ENCODE peak calls at places on chromosomes 3 and 15, in seven cellular contexts. One of them, this sample, is unnamed.
A peak's percentile ranks its signal among the peaks of the same experiment; 100 is the strongest.

GRCh38 chr15:39756806-39757522 is 25.7 kb downstream of the FSIP1 start:
- DNase-seq in GM13977: no peak
- DNase-seq in cardiac fibroblast: peak; percentile 85
- DNase-seq in astrocyte of the cerebellum: peak; percentile 70
- DNase-seq in COR-L47: peak; percentile 55
- DNase-seq in NAMALWA: peak; percentile 69
- DNase-seq in WERI-Rb-1: no peak
- DNase-seq in this sample: no peak

GRCh38 chr3:31391150-31391549 is 141.6 kb upstream of the STT3B start:
- DNase-seq in cardiac fibroblast: no peak
- DNase-seq in WERI-Rb-1: peak; percentile 47
- DNase-seq in GM13977: peak; percentile 7
- DNase-seq in COR-L47: no peak
- DNase-seq in astrocyte of the cerebellum: no peak
- DNase-seq in NAMALWA: no peak
- DNase-seq in this sample: no peak

GRCh38 chr15:78067328-78068241 is 9.9 kb downstream of the TBC1D2B start:
- DNase-seq in WERI-Rb-1: peak; percentile 62
- DNase-seq in NAMALWA: peak; percentile 37
- DNase-seq in cardiac fibroblast: no peak
- DNase-seq in GM13977: no peak
- DNase-seq in astrocyte of the cerebellum: peak; percentile 59
- DNase-seq in COR-L47: no peak
- DNase-seq in this sample: no peak

GRCh38 chr15:94584833-94585244 is 353.5 kb downstream of the MCTP2 start:
- DNase-seq in NAMALWA: no peak
- DNase-seq in WERI-Rb-1: no peak
- DNase-seq in GM13977: peak; percentile 23
- DNase-seq in cardiac fibroblast: no peak
- DNase-seq in astrocyte of the cerebellum: no peak
- DNase-seq in COR-L47: no peak
- DNase-seq in this sample: peak; percentile 10

GRCh38 chr3:192449036-192449435 is 278.3 kb downstream of the FGF12 start:
- DNase-seq in WERI-Rb-1: no peak
- DNase-seq in NAMALWA: peak; percentile 11
- DNase-seq in cardiac fibroblast: peak; percentile 12
- DNase-seq in astrocyte of the cerebellum: no peak
- DNase-seq in GM13977: no peak
- DNase-seq in COR-L47: peak; percentile 61
- DNase-seq in this sample: no peak

GRCh38 chr3:15974647-15975046 is 176.9 kb upstream of the ANKRD28 start:
- DNase-seq in COR-L47: no peak
- DNase-seq in WERI-Rb-1: no peak
- DNase-seq in cardiac fibroblast: no peak
- DNase-seq in astrocyte of the cerebellum: no peak
- DNase-seq in NAMALWA: peak; percentile 38
- DNase-seq in GM13977: no peak
- DNase-seq in this sample: no peak

GRCh38 chr15:87681054-87681453 is 575.5 kb downstream of the NTRK3 start:
- DNase-seq in cardiac fibroblast: no peak
- DNase-seq in astrocyte of the cerebellum: no peak
- DNase-seq in GM13977: no peak
- DNase-seq in NAMALWA: peak; percentile 4
- DNase-seq in COR-L47: no peak
- DNase-seq in WERI-Rb-1: no peak
- DNase-seq in this sample: no peak

GRCh38 chr3:193948459-193948858 is 187.5 kb upstream of the HES1 start:
- DNase-seq in NAMALWA: no peak
- DNase-seq in astrocyte of the cerebellum: no peak
- DNase-seq in cardiac fibroblast: no peak
- DNase-seq in GM13977: no peak
- DNase-seq in COR-L47: peak; percentile 28
- DNase-seq in WERI-Rb-1: no peak
- DNase-seq in this sample: no peak

GRCh38 chr3:99471353-99472323 is 166.8 kb upstream of the COL8A1 start:
- DNase-seq in cardiac fibroblast: no peak
- DNase-seq in NAMALWA: no peak
- DNase-seq in WERI-Rb-1: no peak
- DNase-seq in COR-L47: no peak
- DNase-seq in astrocyte of the cerebellum: no peak
- DNase-seq in GM13977: no peak
- DNase-seq in this sample: no peak

GRCh38 chr3:32106929-32107362 is 526 bp downstream of the GPD1L start:
- DNase-seq in GM13977: no peak
- DNase-seq in WERI-Rb-1: no peak
- DNase-seq in NAMALWA: no peak
- DNase-seq in cardiac fibroblast: peak; percentile 19
- DNase-seq in astrocyte of the cerebellum: no peak
- DNase-seq in COR-L47: no peak
- DNase-seq in this sample: peak; percentile 21

GRCh38 chr15:41581110-41581509 is 22.1 kb downstream of the TYRO3 start:
- DNase-seq in astrocyte of the cerebellum: no peak
- DNase-seq in cardiac fibroblast: peak; percentile 22
- DNase-seq in COR-L47: no peak
- DNase-seq in WERI-Rb-1: peak; percentile 29
- DNase-seq in GM13977: no peak
- DNase-seq in NAMALWA: peak; percentile 48
- DNase-seq in this sample: peak; percentile 34

GRCh38 chr3:126781889-126782491 is 78.0 kb downstream of the CHCHD6 start:
- DNase-seq in cardiac fibroblast: peak; percentile 62
- DNase-seq in COR-L47: no peak
- DNase-seq in NAMALWA: no peak
- DNase-seq in WERI-Rb-1: no peak
- DNase-seq in GM13977: no peak
- DNase-seq in astrocyte of the cerebellum: peak; percentile 90
- DNase-seq in this sample: no peak

GRCh38 chr15:73838795-73839565 is 34.4 kb upstream of the TBC1D21 start:
- DNase-seq in NAMALWA: no peak
- DNase-seq in COR-L47: no peak
- DNase-seq in cardiac fibroblast: peak; percentile 6
- DNase-seq in GM13977: no peak
- DNase-seq in astrocyte of the cerebellum: no peak
- DNase-seq in WERI-Rb-1: no peak
- DNase-seq in this sample: no peak

GRCh38 chr15:67303490-67304363 is 49.1 kb downstream of the IQCH start:
- DNase-seq in WERI-Rb-1: no peak
- DNase-seq in astrocyte of the cerebellum: peak; percentile 35
- DNase-seq in GM13977: peak; percentile 21
- DNase-seq in NAMALWA: peak; percentile 50
- DNase-seq in cardiac fibroblast: peak; percentile 61
- DNase-seq in COR-L47: peak; percentile 48
- DNase-seq in this sample: peak; percentile 23

GRCh38 chr15:71800190-71800589 is 10.2 kb upstream of the NR2E3 start:
- DNase-seq in GM13977: no peak
- DNase-seq in COR-L47: no peak
- DNase-seq in cardiac fibroblast: no peak
- DNase-seq in NAMALWA: no peak
- DNase-seq in astrocyte of the cerebellum: no peak
- DNase-seq in WERI-Rb-1: no peak
- DNase-seq in this sample: no peak

GRCh38 chr15:35305906-35306305 is 220.8 kb upstream of the NANOGP8 start:
- DNase-seq in COR-L47: no peak
- DNase-seq in WERI-Rb-1: no peak
- DNase-seq in NAMALWA: no peak
- DNase-seq in astrocyte of the cerebellum: peak; percentile 28
- DNase-seq in cardiac fibroblast: peak; percentile 55
- DNase-seq in GM13977: no peak
- DNase-seq in this sample: no peak

GRCh38 chr3:133572158-133573053 is 1.1 kb upstream of the CDV3 start:
- DNase-seq in NAMALWA: peak; percentile 95
- DNase-seq in GM13977: peak; percentile 47
- DNase-seq in astrocyte of the cerebellum: no peak
- DNase-seq in WERI-Rb-1: no peak
- DNase-seq in COR-L47: no peak
- DNase-seq in cardiac fibroblast: peak; percentile 71
- DNase-seq in this sample: peak; percentile 51